ENCODE peak calls at places on chromosome 9, in ten cellular contexts. H is cardiac fibroblast, F is IMR-90, G is RWPE2, O is mammary epithelial cell, Q is astrocyte, W is foreskin fibroblast, X is astrocyte of the spinal cord, U is lower lobe of right lung, K is cardiac muscle cell. Y is an unnamed sample.

GRCh38 chr9:23740531-23740930 is 85.5 kb downstream of the ELAVL2 start:
- DNase-seq in K (no peak), Q (no peak), X (no peak), F (no peak), W (no peak), G (no peak), H (no peak), O (no peak), U (no peak), Y (no peak)

GRCh38 chr9:134691695-134692572 is 50.3 kb downstream of the COL5A1 start:
- DNase-seq in Q (no peak), U (peak), F (no peak), O (no peak), X (no peak), G (peak), H (no peak), W (no peak), K (no peak), Y (no peak)

GRCh38 chr9:106075568-106075967 is 381.2 kb downstream of the TMEM38B start:
- DNase-seq in W (peak), O (peak), K (no peak), G (no peak), Q (no peak), U (no peak), F (no peak), X (no peak), H (no peak), Y (no peak)

GRCh38 chr9:115157245-115157674 is 39.3 kb upstream of the TNC start:
- DNase-seq in G (peak), W (peak), F (peak), O (peak), Q (peak), H (peak), K (peak), U (no peak), X (peak), Y (peak)

GRCh38 chr9:109775516-109775915 is 4.5 kb upstream of the PALM2AKAP2 start:
- DNase-seq in O (peak), W (peak), X (no peak), Q (peak), U (no peak), G (no peak), F (peak), K (peak), H (peak), Y (peak)

GRCh38 chr9:37656936-37657335 is 6.2 kb downstream of the FRMPD1 start:
- DNase-seq in Q (no peak), F (no peak), O (no peak), H (no peak), G (no peak), W (peak), K (no peak), U (no peak), X (no peak), Y (no peak)

GRCh38 chr9:132249123-132249522 is 87.3 kb downstream of the NTNG2 start:
- DNase-seq in O (no peak), Q (no peak), H (no peak), X (no peak), W (no peak), K (no peak), G (no peak), F (no peak), U (peak), Y (no peak)

GRCh38 chr9:28899267-28899666 is 1326.0 kb upstream of the C9orf72 start:
- DNase-seq in U (no peak), G (peak), H (no peak), O (no peak), K (no peak), W (no peak), F (no peak), X (no peak), Q (no peak), Y (no peak)

GRCh38 chr9:135006911-135007570 is 80.4 kb upstream of the OLFM1 start:
- DNase-seq in F (no peak), G (no peak), W (no peak), O (no peak), Q (no peak), K (no peak), H (no peak), U (no peak), X (no peak), Y (no peak)

GRCh38 chr9:129258823-129259301 is 80.8 kb upstream of the IER5L start:
- DNase-seq in H (no peak), G (peak), K (no peak), O (peak), U (peak), W (no peak), F (no peak), Q (no peak), X (no peak), Y (no peak)
- H3K4me3 ChIP-seq in H (peak), G (peak), K (no peak), O (peak), U (peak), W (peak), F (peak), Q (peak), X (peak), Y (peak)

GRCh38 chr9:81634915-81635516 is 54.3 kb downstream of the TLE1 start:
- DNase-seq in W (peak), G (no peak), H (peak), U (no peak), O (no peak), X (no peak), K (peak), F (peak), Q (peak), Y (peak)

GRCh38 chr9:81634437-81634836 is 54.9 kb downstream of the TLE1 start:
- DNase-seq in K (no peak), Q (no peak), U (no peak), O (no peak), H (no peak), G (no peak), W (no peak), X (no peak), F (no peak), Y (no peak)

GRCh38 chr9:81635526-81636279 is 53.6 kb downstream of the TLE1 start:
- DNase-seq in O (no peak), Q (peak), G (no peak), K (no peak), H (no peak), X (peak), U (no peak), W (peak), F (peak), Y (peak)

GRCh38 chr9:81636280-81636653 is 53.1 kb downstream of the TLE1 start:
- DNase-seq in X (no peak), Q (no peak), K (no peak), U (no peak), F (no peak), O (no peak), W (peak), H (no peak), G (no peak), Y (no peak)

GRCh38 chr9:81637276-81637675 is 52.1 kb downstream of the TLE1 start:
- DNase-seq in H (no peak), W (no peak), U (no peak), Q (no peak), G (no peak), F (peak), X (no peak), O (no peak), K (no peak), Y (no peak)
- TF ChIP-seq CTCF in H (no peak), W (no peak), U (no peak), Q (no peak), G (no peak), F (no peak), X (no peak), O (no peak), K (no peak), Y (no peak)

DNA sequence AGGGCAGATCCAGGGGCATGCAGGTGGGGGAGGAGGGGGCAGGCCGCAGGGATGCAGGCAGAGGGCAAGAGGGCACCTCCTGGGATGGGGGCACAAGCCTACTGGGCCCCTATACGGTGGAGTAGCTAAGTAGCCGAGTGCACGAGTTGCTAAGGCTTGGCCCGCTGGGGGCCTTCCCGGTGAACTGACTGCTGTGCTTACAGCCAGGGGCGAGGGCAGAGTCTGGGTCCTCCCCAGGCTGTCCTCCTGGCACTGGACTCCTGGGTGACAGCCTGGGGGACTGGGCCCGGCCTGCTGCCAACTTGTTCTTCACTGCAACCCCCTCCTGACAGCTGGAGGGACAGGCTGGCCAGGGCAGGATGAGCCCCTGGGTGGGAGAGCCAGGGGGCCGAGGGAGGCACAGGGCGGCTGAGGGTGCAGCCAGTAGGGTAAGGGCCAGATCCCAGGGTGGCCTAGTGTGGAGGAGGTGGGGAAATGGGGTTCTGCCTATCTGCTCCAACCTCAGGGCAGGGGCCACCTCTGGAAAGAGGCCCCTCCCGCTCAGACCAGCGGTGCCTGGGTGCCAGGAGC is 1.7 kb upstream of the EGFL7 start:
- DNase-seq in H (no peak), Q (no peak), G (no peak), W (no peak), F (no peak), K (no peak), O (no peak), U (no peak), X (no peak), Y (no peak)
- H3K4me3 ChIP-seq in H (no peak), Q (no peak), G (no peak), W (no peak), F (no peak), K (no peak), O (no peak), U (peak), X (no peak), Y (no peak)

DNA sequence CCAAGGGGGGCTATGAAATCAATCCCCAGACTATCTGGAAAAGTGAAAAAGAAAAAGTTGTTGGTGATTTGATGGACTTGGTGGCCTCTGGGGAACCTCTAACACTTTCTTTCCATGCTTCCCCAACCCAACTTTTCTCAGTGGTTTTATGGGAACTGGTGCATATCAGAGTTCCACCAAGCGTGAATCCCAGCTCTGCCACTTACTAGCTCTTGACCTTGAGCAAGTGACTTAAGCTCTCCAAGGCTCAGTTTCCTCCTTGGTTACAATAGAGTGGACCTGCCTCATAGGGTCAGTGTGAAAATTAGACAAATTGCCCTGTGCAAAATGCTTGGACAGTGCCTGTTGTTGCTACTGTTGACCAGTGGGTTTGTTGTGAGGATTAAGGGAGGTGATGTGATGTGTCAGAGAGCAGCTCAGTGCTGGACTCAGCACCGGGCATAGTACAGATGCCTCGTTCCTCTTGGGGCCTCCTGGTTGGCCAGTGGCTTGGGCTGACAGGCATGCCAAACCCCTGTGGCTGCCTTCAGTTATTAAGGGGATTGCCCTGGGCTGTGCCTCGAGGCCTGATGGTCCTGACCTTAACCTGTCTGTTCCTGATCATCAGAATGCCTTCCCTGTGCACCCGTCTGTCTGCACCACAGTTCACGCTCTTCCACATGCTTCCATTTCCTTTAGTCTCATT is 49.3 kb downstream of the COL15A1 start:
- DNase-seq in G (no peak), W (no peak), X (no peak), K (no peak), U (no peak), O (no peak), H (no peak), Q (no peak), F (no peak), Y (no peak)
- TF ChIP-seq CTCF in G (no peak), W (no peak), X (no peak), K (no peak), U (no peak), O (no peak), H (no peak), Q (no peak), F (no peak), Y (no peak)

DNA sequence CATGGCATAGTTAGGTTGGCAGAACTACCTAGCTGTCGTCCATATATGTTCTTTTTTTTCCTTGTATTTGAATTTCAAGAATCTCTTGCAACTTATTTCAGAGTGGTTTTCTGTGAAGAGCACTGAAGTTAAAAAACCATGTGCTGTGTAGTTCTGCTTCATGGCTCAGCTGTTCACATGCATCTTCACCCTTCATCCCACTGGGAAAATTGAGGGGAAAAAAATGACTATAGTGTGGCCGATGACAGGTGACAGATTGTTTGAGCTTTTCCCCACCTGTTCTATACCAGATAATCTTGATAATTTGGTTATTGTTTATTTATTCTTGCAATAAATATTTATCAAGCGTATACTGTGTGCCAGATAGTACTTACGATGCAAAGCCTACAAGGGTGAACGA is 77.8 kb downstream of the AOPEP start:
- DNase-seq in X (no peak), W (no peak), G (no peak), H (no peak), K (no peak), U (no peak), Q (no peak), F (no peak), O (no peak), Y (no peak)
- H3K4me3 ChIP-seq in X (no peak), W (no peak), G (no peak), H (no peak), K (no peak), U (no peak), Q (no peak), F (no peak), O (no peak), Y (no peak)

DNA sequence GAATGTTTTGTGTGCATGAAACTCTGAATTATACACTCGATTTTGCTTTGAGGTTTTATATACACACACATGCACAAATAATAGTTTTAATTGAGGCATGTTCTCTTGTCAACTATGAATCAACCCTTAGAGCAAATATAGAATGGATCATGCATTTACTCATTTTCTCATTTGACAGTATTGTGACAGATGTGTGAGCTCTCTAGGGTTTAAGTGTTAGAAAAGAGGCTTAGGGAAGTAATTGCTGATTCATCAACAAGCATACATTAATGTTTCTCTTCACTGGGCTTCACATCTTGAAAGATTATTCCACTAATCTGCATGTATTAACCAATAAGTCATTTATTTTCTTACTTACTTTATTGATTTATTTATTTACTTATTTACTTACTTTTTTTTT is 1356.8 kb upstream of the ACO1 start:
- DNase-seq in U (no peak), O (no peak), K (no peak), Q (no peak), H (no peak), W (no peak), F (no peak), X (no peak), G (no peak), Y (no peak)
- TF ChIP-seq CTCF in U (no peak), O (no peak), K (no peak), Q (no peak), H (no peak), W (no peak), F (no peak), X (no peak), G (no peak), Y (no peak)

GRCh38 chr9:27350382-27350781 is 53.4 kb upstream of the EQTN start:
- DNase-seq in H (no peak), W (no peak), Q (no peak), F (no peak), G (no peak), X (no peak), K (no peak), O (no peak), U (no peak), Y (no peak)

GRCh38 chr9:27348785-27349489 is 52.0 kb upstream of the EQTN start:
- DNase-seq in U (no peak), Q (no peak), X (no peak), W (no peak), K (no peak), O (no peak), F (no peak), G (no peak), H (no peak), Y (no peak)

GRCh38 chr9:27347889-27348288 is 50.9 kb upstream of the EQTN start:
- DNase-seq in H (no peak), U (no peak), G (no peak), O (no peak), W (no peak), K (no peak), X (no peak), F (no peak), Q (no peak), Y (no peak)

GRCh38 chr9:27351438-27351837 is 54.5 kb upstream of the EQTN start:
- DNase-seq in F (no peak), G (no peak), H (peak), W (no peak), X (no peak), U (no peak), Q (no peak), O (no peak), K (peak), Y (peak)

GRCh38 chr9:27349681-27350080 is 52.7 kb upstream of the EQTN start:
- DNase-seq in U (no peak), O (no peak), H (no peak), G (no peak), K (no peak), F (no peak), X (no peak), W (no peak), Q (no peak), Y (no peak)
- H3K4me3 ChIP-seq in U (no peak), O (no peak), H (no peak), G (no peak), K (no peak), F (no peak), X (no peak), W (no peak), Q (no peak), Y (no peak)

GRCh38 chr9:136138566-136138965 is 19.9 kb upstream of the TMEM250 start:
- DNase-seq in G (no peak), U (no peak), F (no peak), Q (no peak), O (no peak), X (no peak), W (no peak), K (peak), H (peak), Y (peak)
- TF ChIP-seq CTCF in G (no peak), U (no peak), F (no peak), Q (peak), O (peak), X (peak), W (peak), K (peak), H (peak), Y (peak)

GRCh38 chr9:98064623-98065392 is 8.3 kb downstream of the NANS start:
- DNase-seq in U (no peak), K (peak), G (no peak), F (no peak), Q (no peak), H (peak), X (peak), W (no peak), O (no peak), Y (peak)
- H3K4me3 ChIP-seq in U (no peak), K (no peak), G (no peak), F (no peak), Q (no peak), H (no peak), X (no peak), W (no peak), O (no peak), Y (no peak)

DNA sequence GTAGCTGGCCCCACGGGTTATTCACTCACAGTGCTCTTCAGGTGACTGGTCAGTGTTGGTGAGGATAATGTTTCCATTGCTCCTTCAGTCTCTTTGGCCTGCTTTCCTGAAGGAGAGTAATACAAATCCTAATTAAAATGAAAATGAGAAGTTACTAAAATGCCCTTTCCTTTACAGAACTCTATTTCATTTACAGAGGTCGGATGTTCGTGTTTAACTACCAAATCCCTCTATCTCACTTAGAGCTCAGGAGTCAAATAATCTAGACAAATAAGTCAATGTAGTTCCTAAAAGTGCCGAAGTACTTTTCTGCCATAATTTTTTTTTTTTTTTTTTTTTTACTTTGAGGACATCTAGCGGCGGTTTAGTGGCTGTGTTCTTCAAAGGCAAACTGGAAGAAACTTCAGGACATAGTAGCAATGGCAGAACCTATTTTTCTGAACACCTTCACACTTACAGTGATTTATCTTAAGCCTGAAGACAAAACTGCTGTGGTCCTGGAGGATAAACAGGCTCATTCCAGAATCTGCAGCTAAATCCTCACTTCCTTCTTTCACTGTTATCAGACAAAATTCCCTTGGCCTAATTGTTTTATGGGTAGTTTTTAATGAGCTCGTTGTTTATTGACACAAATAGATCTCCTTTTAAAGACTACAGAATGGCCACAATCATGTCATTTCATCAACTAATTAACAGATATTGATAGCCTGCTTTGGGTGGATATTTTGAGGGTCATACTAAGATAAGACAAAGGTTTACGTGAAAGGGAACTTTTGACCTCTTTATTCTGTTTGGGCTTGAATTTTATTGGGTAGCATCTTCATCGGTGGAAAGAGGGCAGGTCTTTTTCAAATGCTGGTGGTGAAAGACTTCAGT is 207.6 kb upstream of the DMRTA1 start:
- DNase-seq in Q (peak), G (no peak), O (peak), F (peak), U (no peak), H (peak), K (peak), X (peak), W (peak), Y (peak)
- TF ChIP-seq CTCF in Q (peak), G (peak), O (peak), F (peak), U (peak), H (peak), K (peak), X (peak), W (peak), Y (peak)

Y was measured in choroid plexus epithelial cell.